ENCODE peak calls at places on chromosomes 11 and 22, in nine cellular contexts. One of them, this sample, is unnamed.

GRCh38 chr11:69213964-69214363 is 58.2 kb downstream of the SMIM38 start:
- DNase-seq in Calu3: no peak
- DNase-seq in stimulated activated CD4-positive, alpha-beta T cell treated with anti-CD3 and anti-CD28 coated beads, Interleukin-1b, Interleukin-23, amount 100 ng/mL, for 24 hours: no peak
- DNase-seq in ACHN: no peak
- DNase-seq in stimulated activated CD8-positive, alpha-beta memory T cell treated with anti-CD3 and anti-CD28 coated beads, Interleukin-4, amount 100 ng/mL, for 1 hour: no peak
- DNase-seq in activated CD4-positive, alpha-beta T cell treated with anti-CD3 and anti-CD28 coated beads, Interleukin-2, amount 10 ng/mL, durations not matched to agents 7 days and 5 days: no peak
- DNase-seq in fibroblast of pulmonary artery: no peak
- DNase-seq in CD4-positive, alpha-beta T cell: no peak
- DNase-seq in activated T-cell treated with anti-CD3 and anti-CD28 coated beads for 1 hour: no peak
- DNase-seq in this sample: no peak

GRCh38 chr22:44289429-44290171 is 23.2 kb downstream of the SHISAL1 start:
- DNase-seq in Calu3: no peak
- DNase-seq in stimulated activated CD4-positive, alpha-beta T cell treated with anti-CD3 and anti-CD28 coated beads, Interleukin-1b, Interleukin-23, amount 100 ng/mL, for 24 hours: no peak
- DNase-seq in ACHN: no peak
- DNase-seq in stimulated activated CD8-positive, alpha-beta memory T cell treated with anti-CD3 and anti-CD28 coated beads, Interleukin-4, amount 100 ng/mL, for 1 hour: no peak
- DNase-seq in activated CD4-positive, alpha-beta T cell treated with anti-CD3 and anti-CD28 coated beads, Interleukin-2, amount 10 ng/mL, durations not matched to agents 7 days and 5 days: no peak
- DNase-seq in fibroblast of pulmonary artery: no peak
- DNase-seq in CD4-positive, alpha-beta T cell: no peak
- DNase-seq in activated T-cell treated with anti-CD3 and anti-CD28 coated beads for 1 hour: no peak
- DNase-seq in this sample: no peak

GRCh38 chr11:11171854-11172253 is 181.2 kb downstream of the CSNK2A3 start:
- DNase-seq in Calu3: no peak
- DNase-seq in stimulated activated CD4-positive, alpha-beta T cell treated with anti-CD3 and anti-CD28 coated beads, Interleukin-1b, Interleukin-23, amount 100 ng/mL, for 24 hours: no peak
- DNase-seq in ACHN: no peak
- DNase-seq in stimulated activated CD8-positive, alpha-beta memory T cell treated with anti-CD3 and anti-CD28 coated beads, Interleukin-4, amount 100 ng/mL, for 1 hour: no peak
- DNase-seq in activated CD4-positive, alpha-beta T cell treated with anti-CD3 and anti-CD28 coated beads, Interleukin-2, amount 10 ng/mL, durations not matched to agents 7 days and 5 days: peak
- DNase-seq in fibroblast of pulmonary artery: no peak
- DNase-seq in CD4-positive, alpha-beta T cell: no peak
- DNase-seq in activated T-cell treated with anti-CD3 and anti-CD28 coated beads for 1 hour: no peak
- DNase-seq in this sample: no peak

GRCh38 chr11:134589155-134589554 is 177.1 kb upstream of the B3GAT1 start:
- DNase-seq in Calu3: no peak
- DNase-seq in stimulated activated CD4-positive, alpha-beta T cell treated with anti-CD3 and anti-CD28 coated beads, Interleukin-1b, Interleukin-23, amount 100 ng/mL, for 24 hours: no peak
- DNase-seq in ACHN: no peak
- DNase-seq in stimulated activated CD8-positive, alpha-beta memory T cell treated with anti-CD3 and anti-CD28 coated beads, Interleukin-4, amount 100 ng/mL, for 1 hour: no peak
- DNase-seq in activated CD4-positive, alpha-beta T cell treated with anti-CD3 and anti-CD28 coated beads, Interleukin-2, amount 10 ng/mL, durations not matched to agents 7 days and 5 days: peak
- DNase-seq in fibroblast of pulmonary artery: no peak
- DNase-seq in CD4-positive, alpha-beta T cell: no peak
- DNase-seq in activated T-cell treated with anti-CD3 and anti-CD28 coated beads for 1 hour: no peak
- DNase-seq in this sample: no peak

GRCh38 chr22:41009222-41009948 is 58.2 kb downstream of the RBX1 start:
- DNase-seq in Calu3: no peak
- DNase-seq in stimulated activated CD4-positive, alpha-beta T cell treated with anti-CD3 and anti-CD28 coated beads, Interleukin-1b, Interleukin-23, amount 100 ng/mL, for 24 hours: no peak
- DNase-seq in ACHN: no peak
- DNase-seq in stimulated activated CD8-positive, alpha-beta memory T cell treated with anti-CD3 and anti-CD28 coated beads, Interleukin-4, amount 100 ng/mL, for 1 hour: no peak
- DNase-seq in activated CD4-positive, alpha-beta T cell treated with anti-CD3 and anti-CD28 coated beads, Interleukin-2, amount 10 ng/mL, durations not matched to agents 7 days and 5 days: no peak
- DNase-seq in fibroblast of pulmonary artery: peak
- DNase-seq in CD4-positive, alpha-beta T cell: no peak
- DNase-seq in activated T-cell treated with anti-CD3 and anti-CD28 coated beads for 1 hour: no peak
- DNase-seq in this sample: no peak

GRCh38 chr11:122578168-122578825 is 77.2 kb upstream of the UBASH3B start:
- DNase-seq in Calu3: no peak
- DNase-seq in stimulated activated CD4-positive, alpha-beta T cell treated with anti-CD3 and anti-CD28 coated beads, Interleukin-1b, Interleukin-23, amount 100 ng/mL, for 24 hours: no peak
- DNase-seq in ACHN: no peak
- DNase-seq in stimulated activated CD8-positive, alpha-beta memory T cell treated with anti-CD3 and anti-CD28 coated beads, Interleukin-4, amount 100 ng/mL, for 1 hour: no peak
- DNase-seq in activated CD4-positive, alpha-beta T cell treated with anti-CD3 and anti-CD28 coated beads, Interleukin-2, amount 10 ng/mL, durations not matched to agents 7 days and 5 days: no peak
- DNase-seq in fibroblast of pulmonary artery: no peak
- DNase-seq in CD4-positive, alpha-beta T cell: no peak
- DNase-seq in activated T-cell treated with anti-CD3 and anti-CD28 coated beads for 1 hour: no peak
- DNase-seq in this sample: no peak

GRCh38 chr22:20435436-20436308 is 2.0 kb downstream of the SCARF2 start:
- DNase-seq in Calu3: no peak
- DNase-seq in stimulated activated CD4-positive, alpha-beta T cell treated with anti-CD3 and anti-CD28 coated beads, Interleukin-1b, Interleukin-23, amount 100 ng/mL, for 24 hours: no peak
- DNase-seq in ACHN: no peak
- DNase-seq in stimulated activated CD8-positive, alpha-beta memory T cell treated with anti-CD3 and anti-CD28 coated beads, Interleukin-4, amount 100 ng/mL, for 1 hour: no peak
- DNase-seq in activated CD4-positive, alpha-beta T cell treated with anti-CD3 and anti-CD28 coated beads, Interleukin-2, amount 10 ng/mL, durations not matched to agents 7 days and 5 days: no peak
- DNase-seq in fibroblast of pulmonary artery: no peak
- DNase-seq in CD4-positive, alpha-beta T cell: no peak
- DNase-seq in activated T-cell treated with anti-CD3 and anti-CD28 coated beads for 1 hour: no peak
- DNase-seq in this sample: no peak

GRCh38 chr11:111120221-111120620 is 125.3 kb upstream of the POU2AF2 start:
- DNase-seq in Calu3: no peak
- DNase-seq in stimulated activated CD4-positive, alpha-beta T cell treated with anti-CD3 and anti-CD28 coated beads, Interleukin-1b, Interleukin-23, amount 100 ng/mL, for 24 hours: no peak
- DNase-seq in ACHN: no peak
- DNase-seq in stimulated activated CD8-positive, alpha-beta memory T cell treated with anti-CD3 and anti-CD28 coated beads, Interleukin-4, amount 100 ng/mL, for 1 hour: no peak
- DNase-seq in activated CD4-positive, alpha-beta T cell treated with anti-CD3 and anti-CD28 coated beads, Interleukin-2, amount 10 ng/mL, durations not matched to agents 7 days and 5 days: no peak
- DNase-seq in fibroblast of pulmonary artery: no peak
- DNase-seq in CD4-positive, alpha-beta T cell: no peak
- DNase-seq in activated T-cell treated with anti-CD3 and anti-CD28 coated beads for 1 hour: no peak
- DNase-seq in this sample: no peak

GRCh38 chr22:20912494-20912893 is 4.7 kb upstream of the CRKL start:
- DNase-seq in Calu3: no peak
- DNase-seq in stimulated activated CD4-positive, alpha-beta T cell treated with anti-CD3 and anti-CD28 coated beads, Interleukin-1b, Interleukin-23, amount 100 ng/mL, for 24 hours: no peak
- DNase-seq in ACHN: no peak
- DNase-seq in stimulated activated CD8-positive, alpha-beta memory T cell treated with anti-CD3 and anti-CD28 coated beads, Interleukin-4, amount 100 ng/mL, for 1 hour: no peak
- DNase-seq in activated CD4-positive, alpha-beta T cell treated with anti-CD3 and anti-CD28 coated beads, Interleukin-2, amount 10 ng/mL, durations not matched to agents 7 days and 5 days: no peak
- DNase-seq in fibroblast of pulmonary artery: no peak
- DNase-seq in CD4-positive, alpha-beta T cell: no peak
- DNase-seq in activated T-cell treated with anti-CD3 and anti-CD28 coated beads for 1 hour: no peak
- DNase-seq in this sample: no peak

GRCh38 chr11:77217156-77217555 is 84.3 kb downstream of the GDPD4 start:
- DNase-seq in Calu3: no peak
- DNase-seq in stimulated activated CD4-positive, alpha-beta T cell treated with anti-CD3 and anti-CD28 coated beads, Interleukin-1b, Interleukin-23, amount 100 ng/mL, for 24 hours: no peak
- DNase-seq in ACHN: no peak
- DNase-seq in stimulated activated CD8-positive, alpha-beta memory T cell treated with anti-CD3 and anti-CD28 coated beads, Interleukin-4, amount 100 ng/mL, for 1 hour: no peak
- DNase-seq in activated CD4-positive, alpha-beta T cell treated with anti-CD3 and anti-CD28 coated beads, Interleukin-2, amount 10 ng/mL, durations not matched to agents 7 days and 5 days: no peak
- DNase-seq in fibroblast of pulmonary artery: no peak
- DNase-seq in CD4-positive, alpha-beta T cell: no peak
- DNase-seq in activated T-cell treated with anti-CD3 and anti-CD28 coated beads for 1 hour: no peak
- DNase-seq in this sample: no peak

GRCh38 chr22:26658671-26659478 is 1.5 kb downstream of the MIAT start:
- DNase-seq in Calu3: peak
- DNase-seq in stimulated activated CD4-positive, alpha-beta T cell treated with anti-CD3 and anti-CD28 coated beads, Interleukin-1b, Interleukin-23, amount 100 ng/mL, for 24 hours: peak
- DNase-seq in ACHN: peak
- DNase-seq in stimulated activated CD8-positive, alpha-beta memory T cell treated with anti-CD3 and anti-CD28 coated beads, Interleukin-4, amount 100 ng/mL, for 1 hour: peak
- DNase-seq in activated CD4-positive, alpha-beta T cell treated with anti-CD3 and anti-CD28 coated beads, Interleukin-2, amount 10 ng/mL, durations not matched to agents 7 days and 5 days: peak
- DNase-seq in fibroblast of pulmonary artery: peak
- DNase-seq in CD4-positive, alpha-beta T cell: peak
- DNase-seq in activated T-cell treated with anti-CD3 and anti-CD28 coated beads for 1 hour: peak
- DNase-seq in this sample: peak

GRCh38 chr11:121523581-121524232 is 70.9 kb upstream of the SORL1-AS1 start:
- DNase-seq in Calu3: no peak
- DNase-seq in stimulated activated CD4-positive, alpha-beta T cell treated with anti-CD3 and anti-CD28 coated beads, Interleukin-1b, Interleukin-23, amount 100 ng/mL, for 24 hours: no peak
- DNase-seq in ACHN: no peak
- DNase-seq in stimulated activated CD8-positive, alpha-beta memory T cell treated with anti-CD3 and anti-CD28 coated beads, Interleukin-4, amount 100 ng/mL, for 1 hour: no peak
- DNase-seq in activated CD4-positive, alpha-beta T cell treated with anti-CD3 and anti-CD28 coated beads, Interleukin-2, amount 10 ng/mL, durations not matched to agents 7 days and 5 days: no peak
- DNase-seq in fibroblast of pulmonary artery: no peak
- DNase-seq in CD4-positive, alpha-beta T cell: no peak
- DNase-seq in activated T-cell treated with anti-CD3 and anti-CD28 coated beads for 1 hour: no peak
- DNase-seq in this sample: no peak

GRCh38 chr11:3137486-3138177 is 27.5 kb downstream of the OSBPL5 start:
- DNase-seq in Calu3: no peak
- DNase-seq in stimulated activated CD4-positive, alpha-beta T cell treated with anti-CD3 and anti-CD28 coated beads, Interleukin-1b, Interleukin-23, amount 100 ng/mL, for 24 hours: no peak
- DNase-seq in ACHN: no peak
- DNase-seq in stimulated activated CD8-positive, alpha-beta memory T cell treated with anti-CD3 and anti-CD28 coated beads, Interleukin-4, amount 100 ng/mL, for 1 hour: no peak
- DNase-seq in activated CD4-positive, alpha-beta T cell treated with anti-CD3 and anti-CD28 coated beads, Interleukin-2, amount 10 ng/mL, durations not matched to agents 7 days and 5 days: no peak
- DNase-seq in fibroblast of pulmonary artery: no peak
- DNase-seq in CD4-positive, alpha-beta T cell: no peak
- DNase-seq in activated T-cell treated with anti-CD3 and anti-CD28 coated beads for 1 hour: no peak
- DNase-seq in this sample: no peak

GRCh38 chr22:16917144-16918003 is 90.6 kb downstream of the GAB4 start:
- DNase-seq in Calu3: peak
- DNase-seq in stimulated activated CD4-positive, alpha-beta T cell treated with anti-CD3 and anti-CD28 coated beads, Interleukin-1b, Interleukin-23, amount 100 ng/mL, for 24 hours: peak
- DNase-seq in ACHN: peak
- DNase-seq in stimulated activated CD8-positive, alpha-beta memory T cell treated with anti-CD3 and anti-CD28 coated beads, Interleukin-4, amount 100 ng/mL, for 1 hour: no peak
- DNase-seq in activated CD4-positive, alpha-beta T cell treated with anti-CD3 and anti-CD28 coated beads, Interleukin-2, amount 10 ng/mL, durations not matched to agents 7 days and 5 days: peak
- DNase-seq in fibroblast of pulmonary artery: peak
- DNase-seq in CD4-positive, alpha-beta T cell: peak
- DNase-seq in activated T-cell treated with anti-CD3 and anti-CD28 coated beads for 1 hour: peak
- DNase-seq in this sample: no peak

GRCh38 chr22:37803636-37804371 is 3.9 kb upstream of the GCAT start:
- DNase-seq in Calu3: no peak
- DNase-seq in stimulated activated CD4-positive, alpha-beta T cell treated with anti-CD3 and anti-CD28 coated beads, Interleukin-1b, Interleukin-23, amount 100 ng/mL, for 24 hours: no peak
- DNase-seq in ACHN: no peak
- DNase-seq in stimulated activated CD8-positive, alpha-beta memory T cell treated with anti-CD3 and anti-CD28 coated beads, Interleukin-4, amount 100 ng/mL, for 1 hour: no peak
- DNase-seq in activated CD4-positive, alpha-beta T cell treated with anti-CD3 and anti-CD28 coated beads, Interleukin-2, amount 10 ng/mL, durations not matched to agents 7 days and 5 days: no peak
- DNase-seq in fibroblast of pulmonary artery: no peak
- DNase-seq in CD4-positive, alpha-beta T cell: no peak
- DNase-seq in activated T-cell treated with anti-CD3 and anti-CD28 coated beads for 1 hour: no peak
- DNase-seq in this sample: no peak

GRCh38 chr11:17877886-17878285 is 135.0 kb downstream of the SERGEF start:
- DNase-seq in Calu3: no peak
- DNase-seq in stimulated activated CD4-positive, alpha-beta T cell treated with anti-CD3 and anti-CD28 coated beads, Interleukin-1b, Interleukin-23, amount 100 ng/mL, for 24 hours: no peak
- DNase-seq in ACHN: no peak
- DNase-seq in stimulated activated CD8-positive, alpha-beta memory T cell treated with anti-CD3 and anti-CD28 coated beads, Interleukin-4, amount 100 ng/mL, for 1 hour: no peak
- DNase-seq in activated CD4-positive, alpha-beta T cell treated with anti-CD3 and anti-CD28 coated beads, Interleukin-2, amount 10 ng/mL, durations not matched to agents 7 days and 5 days: no peak
- DNase-seq in fibroblast of pulmonary artery: no peak
- DNase-seq in CD4-positive, alpha-beta T cell: no peak
- DNase-seq in activated T-cell treated with anti-CD3 and anti-CD28 coated beads for 1 hour: no peak
- DNase-seq in this sample: no peak

GRCh38 chr11:132052904-132053303 is 682.5 kb downstream of the NTM start:
- DNase-seq in Calu3: no peak
- DNase-seq in stimulated activated CD4-positive, alpha-beta T cell treated with anti-CD3 and anti-CD28 coated beads, Interleukin-1b, Interleukin-23, amount 100 ng/mL, for 24 hours: no peak
- DNase-seq in ACHN: no peak
- DNase-seq in stimulated activated CD8-positive, alpha-beta memory T cell treated with anti-CD3 and anti-CD28 coated beads, Interleukin-4, amount 100 ng/mL, for 1 hour: no peak
- DNase-seq in activated CD4-positive, alpha-beta T cell treated with anti-CD3 and anti-CD28 coated beads, Interleukin-2, amount 10 ng/mL, durations not matched to agents 7 days and 5 days: no peak
- DNase-seq in fibroblast of pulmonary artery: peak
- DNase-seq in CD4-positive, alpha-beta T cell: no peak
- DNase-seq in activated T-cell treated with anti-CD3 and anti-CD28 coated beads for 1 hour: no peak
- DNase-seq in this sample: no peak

GRCh38 chr11:111557425-111558111 is 17.0 kb downstream of the LAYN start:
- DNase-seq in Calu3: no peak
- DNase-seq in stimulated activated CD4-positive, alpha-beta T cell treated with anti-CD3 and anti-CD28 coated beads, Interleukin-1b, Interleukin-23, amount 100 ng/mL, for 24 hours: no peak
- DNase-seq in ACHN: peak
- DNase-seq in stimulated activated CD8-positive, alpha-beta memory T cell treated with anti-CD3 and anti-CD28 coated beads, Interleukin-4, amount 100 ng/mL, for 1 hour: no peak
- DNase-seq in activated CD4-positive, alpha-beta T cell treated with anti-CD3 and anti-CD28 coated beads, Interleukin-2, amount 10 ng/mL, durations not matched to agents 7 days and 5 days: no peak
- DNase-seq in fibroblast of pulmonary artery: peak
- DNase-seq in CD4-positive, alpha-beta T cell: no peak
- DNase-seq in activated T-cell treated with anti-CD3 and anti-CD28 coated beads for 1 hour: no peak
- DNase-seq in this sample: peak

GRCh38 chr22:41383085-41383484 is 1.3 kb downstream of the TEF start:
- DNase-seq in Calu3: no peak
- DNase-seq in stimulated activated CD4-positive, alpha-beta T cell treated with anti-CD3 and anti-CD28 coated beads, Interleukin-1b, Interleukin-23, amount 100 ng/mL, for 24 hours: no peak
- DNase-seq in ACHN: no peak
- DNase-seq in stimulated activated CD8-positive, alpha-beta memory T cell treated with anti-CD3 and anti-CD28 coated beads, Interleukin-4, amount 100 ng/mL, for 1 hour: no peak
- DNase-seq in activated CD4-positive, alpha-beta T cell treated with anti-CD3 and anti-CD28 coated beads, Interleukin-2, amount 10 ng/mL, durations not matched to agents 7 days and 5 days: no peak
- DNase-seq in fibroblast of pulmonary artery: no peak
- DNase-seq in CD4-positive, alpha-beta T cell: no peak
- DNase-seq in activated T-cell treated with anti-CD3 and anti-CD28 coated beads for 1 hour: no peak
- DNase-seq in this sample: no peak

GRCh38 chr11:14029971-14030531 is 67.5 kb downstream of the SPON1 start:
- DNase-seq in Calu3: peak
- DNase-seq in stimulated activated CD4-positive, alpha-beta T cell treated with anti-CD3 and anti-CD28 coated beads, Interleukin-1b, Interleukin-23, amount 100 ng/mL, for 24 hours: no peak
- DNase-seq in ACHN: no peak
- DNase-seq in stimulated activated CD8-positive, alpha-beta memory T cell treated with anti-CD3 and anti-CD28 coated beads, Interleukin-4, amount 100 ng/mL, for 1 hour: no peak
- DNase-seq in activated CD4-positive, alpha-beta T cell treated with anti-CD3 and anti-CD28 coated beads, Interleukin-2, amount 10 ng/mL, durations not matched to agents 7 days and 5 days: no peak
- DNase-seq in fibroblast of pulmonary artery: peak
- DNase-seq in CD4-positive, alpha-beta T cell: no peak
- DNase-seq in activated T-cell treated with anti-CD3 and anti-CD28 coated beads for 1 hour: no peak
- DNase-seq in this sample: no peak

GRCh38 chr11:134951305-134951700 is 539.3 kb upstream of the B3GAT1 start:
- DNase-seq in Calu3: no peak
- DNase-seq in stimulated activated CD4-positive, alpha-beta T cell treated with anti-CD3 and anti-CD28 coated beads, Interleukin-1b, Interleukin-23, amount 100 ng/mL, for 24 hours: no peak
- DNase-seq in ACHN: no peak
- DNase-seq in stimulated activated CD8-positive, alpha-beta memory T cell treated with anti-CD3 and anti-CD28 coated beads, Interleukin-4, amount 100 ng/mL, for 1 hour: no peak
- DNase-seq in activated CD4-positive, alpha-beta T cell treated with anti-CD3 and anti-CD28 coated beads, Interleukin-2, amount 10 ng/mL, durations not matched to agents 7 days and 5 days: no peak
- DNase-seq in fibroblast of pulmonary artery: peak
- DNase-seq in CD4-positive, alpha-beta T cell: no peak
- DNase-seq in activated T-cell treated with anti-CD3 and anti-CD28 coated beads for 1 hour: no peak
- DNase-seq in this sample: peak

GRCh38 chr11:44505591-44506054 is 59.8 kb upstream of the CD82 start:
- DNase-seq in Calu3: no peak
- DNase-seq in stimulated activated CD4-positive, alpha-beta T cell treated with anti-CD3 and anti-CD28 coated beads, Interleukin-1b, Interleukin-23, amount 100 ng/mL, for 24 hours: no peak
- DNase-seq in ACHN: no peak
- DNase-seq in stimulated activated CD8-positive, alpha-beta memory T cell treated with anti-CD3 and anti-CD28 coated beads, Interleukin-4, amount 100 ng/mL, for 1 hour: no peak
- DNase-seq in activated CD4-positive, alpha-beta T cell treated with anti-CD3 and anti-CD28 coated beads, Interleukin-2, amount 10 ng/mL, durations not matched to agents 7 days and 5 days: no peak
- DNase-seq in fibroblast of pulmonary artery: peak
- DNase-seq in CD4-positive, alpha-beta T cell: no peak
- DNase-seq in activated T-cell treated with anti-CD3 and anti-CD28 coated beads for 1 hour: no peak
- DNase-seq in this sample: peak

GRCh38 chr22:35480143-35480542 is 60.5 kb upstream of the RASD2 start:
- DNase-seq in Calu3: no peak
- DNase-seq in stimulated activated CD4-positive, alpha-beta T cell treated with anti-CD3 and anti-CD28 coated beads, Interleukin-1b, Interleukin-23, amount 100 ng/mL, for 24 hours: no peak
- DNase-seq in ACHN: peak
- DNase-seq in stimulated activated CD8-positive, alpha-beta memory T cell treated with anti-CD3 and anti-CD28 coated beads, Interleukin-4, amount 100 ng/mL, for 1 hour: no peak
- DNase-seq in activated CD4-positive, alpha-beta T cell treated with anti-CD3 and anti-CD28 coated beads, Interleukin-2, amount 10 ng/mL, durations not matched to agents 7 days and 5 days: no peak
- DNase-seq in fibroblast of pulmonary artery: no peak
- DNase-seq in CD4-positive, alpha-beta T cell: no peak
- DNase-seq in activated T-cell treated with anti-CD3 and anti-CD28 coated beads for 1 hour: no peak
- DNase-seq in this sample: peak

GRCh38 chr22:27719535-27720227 is 81.9 kb downstream of the MN1 start:
- DNase-seq in Calu3: no peak
- DNase-seq in stimulated activated CD4-positive, alpha-beta T cell treated with anti-CD3 and anti-CD28 coated beads, Interleukin-1b, Interleukin-23, amount 100 ng/mL, for 24 hours: no peak
- DNase-seq in ACHN: peak
- DNase-seq in stimulated activated CD8-positive, alpha-beta memory T cell treated with anti-CD3 and anti-CD28 coated beads, Interleukin-4, amount 100 ng/mL, for 1 hour: no peak
- DNase-seq in activated CD4-positive, alpha-beta T cell treated with anti-CD3 and anti-CD28 coated beads, Interleukin-2, amount 10 ng/mL, durations not matched to agents 7 days and 5 days: no peak
- DNase-seq in fibroblast of pulmonary artery: peak
- DNase-seq in CD4-positive, alpha-beta T cell: no peak
- DNase-seq in activated T-cell treated with anti-CD3 and anti-CD28 coated beads for 1 hour: no peak
- DNase-seq in this sample: no peak

GRCh38 chr11:28223994-28224393 is 115.8 kb downstream of the METTL15 start:
- DNase-seq in Calu3: no peak
- DNase-seq in stimulated activated CD4-positive, alpha-beta T cell treated with anti-CD3 and anti-CD28 coated beads, Interleukin-1b, Interleukin-23, amount 100 ng/mL, for 24 hours: no peak
- DNase-seq in ACHN: no peak
- DNase-seq in stimulated activated CD8-positive, alpha-beta memory T cell treated with anti-CD3 and anti-CD28 coated beads, Interleukin-4, amount 100 ng/mL, for 1 hour: no peak
- DNase-seq in activated CD4-positive, alpha-beta T cell treated with anti-CD3 and anti-CD28 coated beads, Interleukin-2, amount 10 ng/mL, durations not matched to agents 7 days and 5 days: no peak
- DNase-seq in fibroblast of pulmonary artery: no peak
- DNase-seq in CD4-positive, alpha-beta T cell: no peak
- DNase-seq in activated T-cell treated with anti-CD3 and anti-CD28 coated beads for 1 hour: no peak
- DNase-seq in this sample: no peak

GRCh38 chr11:130604606-130605005 is 156.2 kb downstream of the ADAMTS15 start:
- DNase-seq in Calu3: no peak
- DNase-seq in stimulated activated CD4-positive, alpha-beta T cell treated with anti-CD3 and anti-CD28 coated beads, Interleukin-1b, Interleukin-23, amount 100 ng/mL, for 24 hours: no peak
- DNase-seq in ACHN: no peak
- DNase-seq in stimulated activated CD8-positive, alpha-beta memory T cell treated with anti-CD3 and anti-CD28 coated beads, Interleukin-4, amount 100 ng/mL, for 1 hour: no peak
- DNase-seq in activated CD4-positive, alpha-beta T cell treated with anti-CD3 and anti-CD28 coated beads, Interleukin-2, amount 10 ng/mL, durations not matched to agents 7 days and 5 days: no peak
- DNase-seq in fibroblast of pulmonary artery: no peak
- DNase-seq in CD4-positive, alpha-beta T cell: no peak
- DNase-seq in activated T-cell treated with anti-CD3 and anti-CD28 coated beads for 1 hour: no peak
- DNase-seq in this sample: no peak

GRCh38 chr11:117931971-117932370 is 2.8 kb upstream of the TMPRSS13 start:
- DNase-seq in Calu3: no peak
- DNase-seq in stimulated activated CD4-positive, alpha-beta T cell treated with anti-CD3 and anti-CD28 coated beads, Interleukin-1b, Interleukin-23, amount 100 ng/mL, for 24 hours: peak
- DNase-seq in ACHN: no peak
- DNase-seq in stimulated activated CD8-positive, alpha-beta memory T cell treated with anti-CD3 and anti-CD28 coated beads, Interleukin-4, amount 100 ng/mL, for 1 hour: no peak
- DNase-seq in activated CD4-positive, alpha-beta T cell treated with anti-CD3 and anti-CD28 coated beads, Interleukin-2, amount 10 ng/mL, durations not matched to agents 7 days and 5 days: no peak
- DNase-seq in fibroblast of pulmonary artery: no peak
- DNase-seq in CD4-positive, alpha-beta T cell: no peak
- DNase-seq in activated T-cell treated with anti-CD3 and anti-CD28 coated beads for 1 hour: no peak
- DNase-seq in this sample: no peak

GRCh38 chr11:77470971-77471370 is 2.9 kb downstream of the PAK1 start:
- DNase-seq in Calu3: no peak
- DNase-seq in stimulated activated CD4-positive, alpha-beta T cell treated with anti-CD3 and anti-CD28 coated beads, Interleukin-1b, Interleukin-23, amount 100 ng/mL, for 24 hours: no peak
- DNase-seq in ACHN: no peak
- DNase-seq in stimulated activated CD8-positive, alpha-beta memory T cell treated with anti-CD3 and anti-CD28 coated beads, Interleukin-4, amount 100 ng/mL, for 1 hour: no peak
- DNase-seq in activated CD4-positive, alpha-beta T cell treated with anti-CD3 and anti-CD28 coated beads, Interleukin-2, amount 10 ng/mL, durations not matched to agents 7 days and 5 days: no peak
- DNase-seq in fibroblast of pulmonary artery: no peak
- DNase-seq in CD4-positive, alpha-beta T cell: no peak
- DNase-seq in activated T-cell treated with anti-CD3 and anti-CD28 coated beads for 1 hour: no peak
- DNase-seq in this sample: no peak

GRCh38 chr11:102553835-102554282 is 23.3 kb upstream of the MMP7 start:
- DNase-seq in Calu3: no peak
- DNase-seq in stimulated activated CD4-positive, alpha-beta T cell treated with anti-CD3 and anti-CD28 coated beads, Interleukin-1b, Interleukin-23, amount 100 ng/mL, for 24 hours: no peak
- DNase-seq in ACHN: no peak
- DNase-seq in stimulated activated CD8-positive, alpha-beta memory T cell treated with anti-CD3 and anti-CD28 coated beads, Interleukin-4, amount 100 ng/mL, for 1 hour: no peak
- DNase-seq in activated CD4-positive, alpha-beta T cell treated with anti-CD3 and anti-CD28 coated beads, Interleukin-2, amount 10 ng/mL, durations not matched to agents 7 days and 5 days: no peak
- DNase-seq in fibroblast of pulmonary artery: no peak
- DNase-seq in CD4-positive, alpha-beta T cell: no peak
- DNase-seq in activated T-cell treated with anti-CD3 and anti-CD28 coated beads for 1 hour: no peak
- DNase-seq in this sample: no peak

GRCh38 chr11:9206496-9206895 is 58.7 kb downstream of the DENND5A start:
- DNase-seq in Calu3: no peak
- DNase-seq in stimulated activated CD4-positive, alpha-beta T cell treated with anti-CD3 and anti-CD28 coated beads, Interleukin-1b, Interleukin-23, amount 100 ng/mL, for 24 hours: no peak
- DNase-seq in ACHN: peak
- DNase-seq in stimulated activated CD8-positive, alpha-beta memory T cell treated with anti-CD3 and anti-CD28 coated beads, Interleukin-4, amount 100 ng/mL, for 1 hour: no peak
- DNase-seq in activated CD4-positive, alpha-beta T cell treated with anti-CD3 and anti-CD28 coated beads, Interleukin-2, amount 10 ng/mL, durations not matched to agents 7 days and 5 days: no peak
- DNase-seq in fibroblast of pulmonary artery: peak
- DNase-seq in CD4-positive, alpha-beta T cell: no peak
- DNase-seq in activated T-cell treated with anti-CD3 and anti-CD28 coated beads for 1 hour: no peak
- DNase-seq in this sample: no peak

GRCh38 chr11:1928891-1929541 is 9.5 kb downstream of the TNNT3 start:
- DNase-seq in Calu3: no peak
- DNase-seq in stimulated activated CD4-positive, alpha-beta T cell treated with anti-CD3 and anti-CD28 coated beads, Interleukin-1b, Interleukin-23, amount 100 ng/mL, for 24 hours: no peak
- DNase-seq in ACHN: no peak
- DNase-seq in stimulated activated CD8-positive, alpha-beta memory T cell treated with anti-CD3 and anti-CD28 coated beads, Interleukin-4, amount 100 ng/mL, for 1 hour: no peak
- DNase-seq in activated CD4-positive, alpha-beta T cell treated with anti-CD3 and anti-CD28 coated beads, Interleukin-2, amount 10 ng/mL, durations not matched to agents 7 days and 5 days: no peak
- DNase-seq in fibroblast of pulmonary artery: no peak
- DNase-seq in CD4-positive, alpha-beta T cell: no peak
- DNase-seq in activated T-cell treated with anti-CD3 and anti-CD28 coated beads for 1 hour: no peak
- DNase-seq in this sample: no peak

This sample was measured in RCC 7860.